ENCODE peak calls at places on chromosomes 3 and 15, in six cellular contexts. G, M, Y, Z, V and D are unnamed samples.

GRCh38 chr15:42090375-42090774 is 4.0 kb downstream of the PLA2G4D start:
- DNase-seq in M (no peak), V (no peak), Z (no peak), G (no peak), Y (no peak), D (no peak)

GRCh38 chr15:96207377-96208006 is 123.0 kb upstream of the NR2F2 start:
- DNase-seq in G (no peak), Z (peak; percentile 15), Y (no peak), V (no peak), M (no peak), D (no peak)

GRCh38 chr3:111803123-111803593 is 55.9 kb upstream of the PHLDB2 start:
- DNase-seq in M (no peak), G (no peak), Y (no peak), V (no peak), Z (peak; percentile 97), D (no peak)

GRCh38 chr3:10291641-10292040 is 1.1 kb downstream of the GHRL start:
- DNase-seq in Y (no peak), Z (no peak), G (no peak), M (no peak), V (no peak), D (peak; percentile 43)

GRCh38 chr3:73618461-73618860 is 6.3 kb downstream of the PDZRN3 start:
- DNase-seq in M (no peak), Y (no peak), G (no peak), Z (no peak), V (no peak), D (no peak)

GRCh38 chr15:66924889-66925288 is 140.5 kb upstream of the SMAD3 start:
- DNase-seq in V (no peak), G (no peak), M (no peak), Y (no peak), Z (no peak), D (peak; percentile 35)

GRCh38 chr15:41926184-41927056 is 32.6 kb upstream of the SPTBN5 start:
- DNase-seq in G (no peak), Z (peak; percentile 64), Y (no peak), V (no peak), M (no peak), D (no peak)

GRCh38 chr3:36843065-36844051 is 79.0 kb upstream of the DCLK3 start:
- DNase-seq in Z (peak; percentile 63), V (peak; percentile 69), M (peak; percentile 32), G (no peak), Y (no peak), D (no peak)

GRCh38 chr3:112074616-112075497 is 11.3 kb upstream of the C3orf52 start:
- DNase-seq in G (peak; percentile 50), Z (peak; percentile 98), M (no peak), V (peak; percentile 33), Y (no peak), D (no peak)

GRCh38 chr3:98730338-98730737 is 32.8 kb upstream of the ST3GAL6 start:
- DNase-seq in Z (peak; percentile 28), M (no peak), V (peak; percentile 69), G (no peak), Y (no peak), D (no peak)

GRCh38 chr15:33215941-33216872 is 21.7 kb upstream of the FMN1 start:
- DNase-seq in Y (no peak), V (peak; percentile 58), Z (peak; percentile 50), G (no peak), M (no peak), D (no peak)

GRCh38 chr15:65275728-65276126 is 11.0 kb downstream of the PARP16 start:
- DNase-seq in Z (peak; percentile 45), V (no peak), G (no peak), Y (no peak), M (no peak), D (no peak)

GRCh38 chr15:51735211-51735610 is 2.2 kb downstream of the LYSMD2 start:
- DNase-seq in Z (no peak), G (no peak), V (no peak), M (no peak), Y (no peak), D (no peak)

GRCh38 chr3:6861331-6861988 is 545 bp downstream of the GRM7 start:
- DNase-seq in V (no peak), Y (peak; percentile 75), M (no peak), Z (no peak), G (no peak), D (no peak)

GRCh38 chr3:171574556-171575240 is 114.5 kb upstream of the TNIK start:
- DNase-seq in Y (no peak), G (no peak), Z (peak; percentile 3), V (no peak), M (no peak), D (no peak)

GRCh38 chr3:193638833-193639232 is 45.8 kb downstream of the OPA1 start:
- DNase-seq in V (no peak), M (no peak), Y (no peak), Z (no peak), G (no peak), D (no peak)

GRCh38 chr3:189071452-189071851 is 100.3 kb upstream of the TPRG1 start:
- DNase-seq in V (no peak), G (no peak), M (no peak), Z (no peak), Y (no peak), D (no peak)